ENCODE peak calls at places on chromosome 3, in ten cellular contexts. W is ovary; M is stromal cell of bone marrow; I is endodermal cell; G is H4; R is activated T-helper 9 cell treated with anti-CD3 and anti-CD28 coated beads, Interleukin-2, amount 50 U/mL, for 16 hours; Q is C1 segment of cervical spinal cord; T is GM23338; P is EH; A is fibroblast of mammary gland. V is an unnamed sample.

GRCh38 chr3:184981071-184981470 is 169.1 kb downstream of the VPS8 start:
- DNase-seq in P (no peak), A (no peak), Q (no peak), M (no peak), R (no peak), W (no peak), I (no peak), T (no peak), G (no peak), V (no peak)

GRCh38 chr3:139677341-139678155 is at the start of gene NMNAT3:
- DNase-seq in R (peak), I (peak), G (no peak), P (peak), M (peak), Q (peak), A (peak), T (peak), W (peak), V (peak)

GRCh38 chr3:191008074-191008473 is 145.6 kb upstream of the GMNC start:
- DNase-seq in I (no peak), G (no peak), W (no peak), P (no peak), A (no peak), M (no peak), R (no peak), Q (no peak), T (no peak), V (no peak)

GRCh38 chr3:188926141-188926540 is 245.6 kb upstream of the TPRG1 start:
- DNase-seq in G (no peak), W (no peak), I (no peak), Q (no peak), T (no peak), M (no peak), A (peak), R (no peak), P (peak), V (no peak)

GRCh38 chr3:57998366-57999283 is 9.6 kb upstream of the FLNB start:
- DNase-seq in T (no peak), G (no peak), I (no peak), P (peak), W (no peak), R (no peak), M (no peak), A (no peak), Q (no peak), V (no peak)

GRCh38 chr3:75140904-75141615 is 523.1 kb upstream of the FRG2C start:
- DNase-seq in T (no peak), M (no peak), W (no peak), R (no peak), G (no peak), Q (no peak), P (no peak), A (no peak), I (no peak), V (no peak)

GRCh38 chr3:67646586-67647234 is 7.7 kb downstream of the SUCLG2 start:
- DNase-seq in I (no peak), M (no peak), Q (no peak), R (no peak), T (no peak), G (peak), A (peak), P (peak), W (no peak), V (no peak)

GRCh38 chr3:113054552-113054951 is 63.8 kb downstream of the GTPBP8 start:
- DNase-seq in G (peak), T (no peak), I (no peak), P (peak), A (peak), R (no peak), M (peak), W (no peak), Q (no peak), V (no peak)

GRCh38 chr3:104437131-104437750 is 929.5 kb upstream of the ALCAM start:
- DNase-seq in G (peak), Q (no peak), A (peak), W (no peak), R (no peak), M (peak), T (peak), P (peak), I (no peak), V (no peak)

V was measured in 8988T.